ENCODE peak calls at places on chromosomes 11 and 22, in seven cellular contexts. J is pancreas, F is adrenal gland, N is HuH-7, R is AG09309, V is AG10803, M is putamen. Z is an unnamed sample.

GRCh38 chr11:134742228-134742612 is 330.2 kb upstream of the B3GAT1 start:
- DNase-seq in J (no peak), F (peak; percentile 7), N (no peak), R (no peak), V (no peak), M (no peak), Z (no peak)

GRCh38 chr22:29348956-29349355 is 33.5 kb upstream of the RASL10A start:
- DNase-seq in J (no peak), F (no peak), N (no peak), R (no peak), V (no peak), M (no peak), Z (no peak)

GRCh38 chr11:86386791-86387190 is 12.1 kb downstream of the CCDC81 start:
- DNase-seq in J (no peak), F (no peak), N (no peak), R (no peak), V (peak; percentile 41), M (no peak), Z (peak; percentile 18)

GRCh38 chr22:38298312-38299000 is 18.8 kb downstream of the CSNK1E start:
- DNase-seq in J (no peak), F (peak; percentile 49), N (peak; percentile 59), R (peak; percentile 82), V (peak; percentile 60), M (no peak), Z (peak; percentile 39)

GRCh38 chr11:126194121-126194543 is 17.3 kb downstream of the RPUSD4 start:
- DNase-seq in J (peak; percentile 40), F (no peak), N (peak; percentile 60), R (no peak), V (peak; percentile 40), M (no peak), Z (peak; percentile 58)

GRCh38 chr11:77208535-77208934 is 80.5 kb downstream of the MYO7A start:
- DNase-seq in J (no peak), F (peak; percentile 8), N (no peak), R (no peak), V (no peak), M (no peak), Z (no peak)

GRCh38 chr11:1650034-1650917 is 20.7 kb downstream of the KRTAP5-5 start:
- DNase-seq in J (peak; percentile 30), F (no peak), N (no peak), R (no peak), V (no peak), M (no peak), Z (no peak)

GRCh38 chr11:1870721-1871466 is 18.0 kb downstream of the LSP1 start:
- DNase-seq in J (peak; percentile 73), F (peak; percentile 83), N (no peak), R (no peak), V (peak; percentile 34), M (no peak), Z (no peak)

GRCh38 chr11:109984634-109985289 is 108.4 kb upstream of the ZC3H12C start:
- DNase-seq in J (no peak), F (no peak), N (no peak), R (no peak), V (no peak), M (no peak), Z (no peak)

GRCh38 chr22:42347281-42347824 is 76.9 kb upstream of the TCF20 start:
- DNase-seq in J (no peak), F (no peak), N (no peak), R (no peak), V (no peak), M (no peak), Z (peak; percentile 33)

GRCh38 chr22:49294656-49295464 is 532.8 kb downstream of the BRD1 start:
- DNase-seq in J (no peak), F (no peak), N (no peak), R (no peak), V (no peak), M (no peak), Z (no peak)

GRCh38 chr11:1876361-1877063 is 15.2 kb downstream of the PRR33 start:
- DNase-seq in J (peak; percentile 82), F (peak; percentile 63), N (peak; percentile 96), R (no peak), V (no peak), M (no peak), Z (peak; percentile 36)

GRCh38 chr11:47376543-47377371 is 1.6 kb downstream of the SPI1 start:
- DNase-seq in J (no peak), F (peak; percentile 66), N (no peak), R (no peak), V (no peak), M (no peak), Z (no peak)

GRCh38 chr22:43901976-43902643 is 10.3 kb upstream of the PNPLA5 start:
- DNase-seq in J (no peak), F (no peak), N (no peak), R (peak; percentile 84), V (peak; percentile 96), M (no peak), Z (peak; percentile 97)

GRCh38 chr11:11028017-11028692 is 170.3 kb upstream of the ZBED5 start:
- DNase-seq in J (peak; percentile 84), F (peak; percentile 54), N (peak; percentile 40), R (peak; percentile 7), V (peak; percentile 45), M (peak; percentile 29), Z (peak; percentile 67)

GRCh38 chr22:42830161-42830560 is 26.9 kb downstream of the ARFGAP3 start:
- DNase-seq in J (no peak), F (no peak), N (no peak), R (no peak), V (no peak), M (no peak), Z (no peak)

GRCh38 chr11:122108192-122108799 is 7.7 kb downstream of the BLID start:
- DNase-seq in J (no peak), F (no peak), N (no peak), R (no peak), V (no peak), M (peak; percentile 68), Z (peak; percentile 60)

GRCh38 chr11:66133216-66133775 is 63.2 kb downstream of the PACS1 start:
- DNase-seq in J (no peak), F (no peak), N (no peak), R (no peak), V (no peak), M (no peak), Z (no peak)

GRCh38 chr22:46473896-46474557 is 63.4 kb downstream of the CELSR1 start:
- DNase-seq in J (no peak), F (no peak), N (no peak), R (no peak), V (no peak), M (no peak), Z (no peak)

GRCh38 chr11:9802291-9802861 is 138.5 kb downstream of the SWAP70 start:
- DNase-seq in J (no peak), F (no peak), N (no peak), R (peak; percentile 91), V (peak; percentile 99), M (no peak), Z (peak; percentile 96)

GRCh38 chr11:67664213-67664585 is 10.2 kb downstream of the ALDH3B2 start:
- DNase-seq in J (no peak), F (no peak), N (no peak), R (no peak), V (no peak), M (no peak), Z (no peak)

Z was measured in EH.